ENCODE peak calls at places on chromosomes 2 and 18, in nine cellular contexts. R, N, A, T, S, M, C, P and W are unnamed samples.

GRCh38 chr2:188601927-188602326 is 310.3 kb downstream of the GULP1 start:
- DNase-seq in R (no peak), N (no peak), A (no peak), T (no peak), S (peak; percentile 36), M (no peak), C (no peak), P (no peak), W (no peak)

GRCh38 chr18:23956483-23956882 is 58.1 kb upstream of the TTC39C start:
- DNase-seq in R (no peak), N (no peak), A (no peak), T (no peak), S (no peak), M (no peak), C (no peak), P (no peak), W (no peak)

GRCh38 chr2:241896746-241897201 is 27.2 kb downstream of the RTP5 start:
- DNase-seq in R (peak; percentile 72), N (peak; percentile 27), A (peak; percentile 31), T (no peak), S (no peak), M (no peak), C (no peak), P (no peak), W (no peak)

GRCh38 chr2:195863564-195863963 is 205.1 kb downstream of the DNAH7 start:
- DNase-seq in R (no peak), N (no peak), A (no peak), T (no peak), S (no peak), M (no peak), C (no peak), P (no peak), W (no peak)

GRCh38 chr2:44268259-44268649 is 7.0 kb upstream of the SLC3A1 start:
- DNase-seq in R (no peak), N (no peak), A (no peak), T (peak; percentile 51), S (peak; percentile 41), M (no peak), C (no peak), P (peak; percentile 32), W (no peak)

GRCh38 chr2:45813003-45813601 is 161.6 kb downstream of the PRKCE start:
- DNase-seq in R (no peak), N (no peak), A (no peak), T (no peak), S (peak; percentile 64), M (no peak), C (no peak), P (no peak), W (no peak)

GRCh38 chr2:16080516-16080915 is 140.2 kb downstream of the MYCN start:
- DNase-seq in R (no peak), N (no peak), A (no peak), T (no peak), S (no peak), M (no peak), C (no peak), P (no peak), W (no peak)

GRCh38 chr2:22902662-22903165 is 482.3 kb upstream of the KLHL29 start:
- DNase-seq in R (no peak), N (no peak), A (no peak), T (no peak), S (no peak), M (peak; percentile 77), C (no peak), P (no peak), W (no peak)

GRCh38 chr2:133109772-133110171 is 439.8 kb upstream of the LYPD1 start:
- DNase-seq in R (no peak), N (no peak), A (no peak), T (peak; percentile 74), S (peak; percentile 74), M (no peak), C (no peak), P (peak; percentile 87), W (no peak)

GRCh38 chr2:39913648-39914456 is 134.8 kb upstream of the THUMPD2 start:
- DNase-seq in R (no peak), N (no peak), A (no peak), T (peak; percentile 58), S (peak; percentile 88), M (no peak), C (no peak), P (peak; percentile 88), W (no peak)

GRCh38 chr2:46978696-46979095 is 63.1 kb upstream of the MCFD2 start:
- DNase-seq in R (no peak), N (no peak), A (no peak), T (no peak), S (no peak), M (no peak), C (no peak), P (no peak), W (no peak)

GRCh38 chr2:226031962-226032441 is 632.5 kb downstream of the NYAP2 start:
- DNase-seq in R (no peak), N (no peak), A (no peak), T (peak; percentile 8), S (peak; percentile 44), M (no peak), C (no peak), P (no peak), W (no peak)

GRCh38 chr2:226031078-226031937 is 631.8 kb downstream of the NYAP2 start:
- DNase-seq in R (no peak), N (peak; percentile 76), A (peak; percentile 70), T (peak; percentile 42), S (peak; percentile 69), M (no peak), C (peak; percentile 17), P (peak; percentile 65), W (peak; percentile 9)

DNA sequence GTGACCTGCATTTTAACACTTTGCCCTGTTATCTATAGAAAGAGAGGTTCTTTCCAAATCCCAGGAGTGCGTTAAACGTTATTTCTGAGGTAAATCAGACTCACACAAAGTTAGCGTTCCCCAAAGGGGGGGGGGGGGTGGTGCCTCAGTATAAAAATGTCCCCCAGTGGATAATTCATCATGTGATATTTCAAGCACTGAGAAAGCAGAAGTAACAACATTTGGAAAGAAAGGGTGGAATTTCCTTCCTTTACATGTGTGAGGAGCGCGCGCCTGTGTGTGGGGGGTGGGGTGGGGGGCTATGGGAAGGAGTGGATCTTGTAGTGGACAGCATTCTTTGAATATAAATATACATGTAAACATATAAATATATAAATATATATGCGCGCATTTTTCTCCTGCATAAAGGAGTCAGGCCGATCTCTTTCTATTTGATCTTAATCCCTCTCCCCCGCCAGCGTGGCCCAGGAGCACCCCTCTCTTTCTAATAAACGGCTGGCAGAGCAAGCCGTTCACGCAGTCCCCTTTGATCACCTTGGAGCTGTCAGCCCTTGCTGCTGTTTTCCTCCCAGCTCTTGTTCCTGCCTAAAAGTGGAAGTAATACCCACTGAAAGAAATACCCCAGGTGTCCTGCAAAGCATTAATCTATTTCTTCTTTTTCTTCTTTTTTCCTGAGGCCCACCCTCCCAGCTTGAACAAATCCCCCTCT is 631.0 kb downstream of the NYAP2 start:
- DNase-seq in R (no peak), N (no peak), A (peak; percentile 22), T (no peak), S (no peak), M (no peak), C (no peak), P (no peak), W (no peak)
- TF ChIP-seq CTCF in R (no peak), N (no peak), A (no peak), T (no peak), S (no peak), M (no peak), C (no peak), P (no peak), W (no peak)

GRCh38 chr2:168639501-168639900 is 162.9 kb upstream of the NOSTRIN start:
- DNase-seq in R (no peak), N (no peak), A (peak; percentile 69), T (peak; percentile 23), S (peak; percentile 85), M (peak; percentile 93), C (peak; percentile 81), P (no peak), W (peak; percentile 62)
- H3K27ac ChIP-seq in R (peak overlapping the region; percentile 53), N (no peak overlapping the region), A (no peak overlapping the region), T (no peak overlapping the region), S (no peak overlapping the region), M (peak overlapping the region; percentile 80), C (peak overlapping the region; percentile 81), P (no peak overlapping the region), W (peak overlapping the region; percentile 71)

GRCh38 chr18:51563401-51563800 is 365.9 kb upstream of the MEX3C start:
- DNase-seq in R (no peak), N (no peak), A (no peak), T (no peak), S (no peak), M (no peak), C (no peak), P (no peak), W (no peak)

GRCh38 chr18:51559198-51559901 is 361.9 kb upstream of the MEX3C start:
- DNase-seq in R (no peak), N (no peak), A (no peak), T (peak; percentile 54), S (no peak), M (no peak), C (no peak), P (no peak), W (no peak)

GRCh38 chr18:51559902-51560287 is 362.4 kb upstream of the MEX3C start:
- DNase-seq in R (no peak), N (no peak), A (no peak), T (peak; percentile 3), S (no peak), M (no peak), C (no peak), P (no peak), W (no peak)

DNA sequence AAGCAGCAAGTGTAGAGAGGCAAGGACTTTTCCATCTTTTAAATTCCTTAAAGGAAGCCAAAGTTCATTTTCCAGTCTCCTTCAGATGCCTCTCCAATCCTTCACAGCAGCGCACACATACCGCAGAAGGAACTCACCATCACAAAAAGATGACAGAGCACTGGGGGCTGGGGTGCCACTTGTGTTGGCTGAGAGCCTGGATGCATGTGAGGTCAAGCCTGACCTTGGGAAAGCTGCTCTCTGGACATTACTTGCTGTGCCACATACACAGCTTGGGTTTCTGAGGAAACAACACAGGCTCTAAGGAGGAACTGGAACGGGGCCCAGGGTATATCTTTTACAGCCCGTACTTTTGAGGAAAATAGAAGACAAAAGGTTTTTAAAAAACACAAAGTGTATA is 364.3 kb upstream of the MEX3C start:
- DNase-seq in R (no peak), N (no peak), A (no peak), T (no peak), S (no peak), M (no peak), C (no peak), P (no peak), W (no peak)
- H3K4me3 ChIP-seq in R (no peak overlapping the region), N (no peak overlapping the region), A (no peak overlapping the region), T (no peak overlapping the region), S (no peak overlapping the region), M (no peak overlapping the region), C (no peak overlapping the region), P (no peak overlapping the region), W (no peak overlapping the region)

GRCh38 chr2:24827321-24828261 is 34.4 kb downstream of the CENPO start:
- DNase-seq in R (peak; percentile 83), N (peak; percentile 74), A (peak; percentile 80), T (peak; percentile 54), S (peak; percentile 89), M (no peak), C (peak; percentile 84), P (peak; percentile 89), W (peak; percentile 65)
- TF ChIP-seq CTCF in R (peak; percentile 89), N (peak; percentile 93), A (peak; percentile 81), T (peak; percentile 90), S (peak; percentile 94), M (peak; percentile 88), C (peak; percentile 81), P (peak; percentile 95), W (peak; percentile 82)